ENCODE peak calls at places on chromosomes 11 and 22, in four cellular contexts. Z is lower lobe of right lung; C is uterus; T is CD8-positive, alpha-beta T cell. J is an unnamed sample.

GRCh38 chr11:29984544-29984943 is 32.3 kb downstream of the KCNA4 start:
- DNase-seq in Z (no peak), C (no peak), T (no peak), J (no peak)

GRCh38 chr11:117818036-117818858 is 6.3 kb downstream of the FXYD2 start:
- DNase-seq in Z (peak; percentile 17), C (no peak), T (peak; percentile 38), J (peak; percentile 50)

GRCh38 chr11:75072582-75072981 is 24.1 kb downstream of the OR2AT4 start:
- DNase-seq in Z (no peak), C (no peak), T (no peak), J (no peak)

GRCh38 chr22:29029202-29030000 is 32.2 kb downstream of the C22orf31 start:
- DNase-seq in Z (no peak), C (no peak), T (no peak), J (no peak)

GRCh38 chr22:45575607-45576272 is 73.1 kb downstream of the FBLN1 start:
- DNase-seq in Z (no peak), C (no peak), T (no peak), J (no peak)

GRCh38 chr11:74341926-74342325 is 30.5 kb upstream of the P4HA3 start:
- DNase-seq in Z (no peak), C (no peak), T (no peak), J (no peak)

GRCh38 chr11:75428301-75428724 is 4.7 kb downstream of the KLHL35 start:
- DNase-seq in Z (peak; percentile 96), C (peak; percentile 84), T (peak; percentile 66), J (peak; percentile 63)

GRCh38 chr11:68694404-68695297 is 10.3 kb downstream of the GAL start:
- DNase-seq in Z (no peak), C (no peak), T (no peak), J (no peak)

GRCh38 chr22:24437820-24438328 is 10.5 kb downstream of the ADORA2A start:
- DNase-seq in Z (no peak), C (no peak), T (no peak), J (no peak)

GRCh38 chr11:64224151-64224890 is 1.7 kb downstream of the TRPT1 start:
- DNase-seq in Z (no peak), C (no peak), T (peak; percentile 15), J (no peak)

GRCh38 chr11:13216019-13217006 is 61.3 kb upstream of the BMAL1 start:
- DNase-seq in Z (no peak), C (no peak), T (no peak), J (peak; percentile 3)

DNA sequence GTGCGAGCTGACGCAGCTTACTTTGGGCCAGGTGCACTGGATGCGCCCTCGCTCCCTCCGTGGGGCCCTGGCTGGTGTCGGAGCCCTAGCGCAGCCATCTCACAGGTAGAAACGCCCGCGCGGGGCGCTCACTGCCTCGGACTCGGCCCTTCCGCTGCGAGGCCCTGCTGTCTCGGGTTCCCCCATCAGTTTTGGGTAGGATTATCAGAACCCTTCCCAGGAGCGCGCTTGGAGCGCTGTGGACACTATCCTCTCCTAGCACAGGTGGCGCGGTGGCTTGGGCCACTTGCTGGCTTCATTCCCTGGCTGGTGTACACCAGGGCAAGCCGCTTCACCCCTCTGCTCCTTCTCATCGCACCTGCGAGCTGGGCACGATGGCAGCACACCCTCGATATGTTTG is 35.7 kb upstream of the B3GAT1 start:
- DNase-seq in Z (no peak), C (no peak), T (no peak), J (no peak)
- H3K27ac ChIP-seq in Z (no peak overlapping the region), C (no peak overlapping the region), T (no peak overlapping the region), J (no peak overlapping the region)

GRCh38 chr22:47332246-47332980 is 570.0 kb downstream of the TBC1D22A start:
- DNase-seq in Z (no peak), C (no peak), T (no peak), J (no peak)
- H3K9me3 ChIP-seq in Z (peaks cover 14% of the 10 kb centered on the region), C (no peaks in the 10 kb centered on the region), T (no peaks in the 10 kb centered on the region), J (no peaks in the 10 kb centered on the region)

GRCh38 chr11:44765026-44765595 is 38.3 kb downstream of the TSPAN18 start:
- DNase-seq in Z (no peak), C (peak; percentile 8), T (no peak), J (no peak)
- H3K27ac ChIP-seq in Z (no peak overlapping the region), C (peak overlapping the region; percentile 84), T (no peak overlapping the region), J (no peak overlapping the region)

DNA sequence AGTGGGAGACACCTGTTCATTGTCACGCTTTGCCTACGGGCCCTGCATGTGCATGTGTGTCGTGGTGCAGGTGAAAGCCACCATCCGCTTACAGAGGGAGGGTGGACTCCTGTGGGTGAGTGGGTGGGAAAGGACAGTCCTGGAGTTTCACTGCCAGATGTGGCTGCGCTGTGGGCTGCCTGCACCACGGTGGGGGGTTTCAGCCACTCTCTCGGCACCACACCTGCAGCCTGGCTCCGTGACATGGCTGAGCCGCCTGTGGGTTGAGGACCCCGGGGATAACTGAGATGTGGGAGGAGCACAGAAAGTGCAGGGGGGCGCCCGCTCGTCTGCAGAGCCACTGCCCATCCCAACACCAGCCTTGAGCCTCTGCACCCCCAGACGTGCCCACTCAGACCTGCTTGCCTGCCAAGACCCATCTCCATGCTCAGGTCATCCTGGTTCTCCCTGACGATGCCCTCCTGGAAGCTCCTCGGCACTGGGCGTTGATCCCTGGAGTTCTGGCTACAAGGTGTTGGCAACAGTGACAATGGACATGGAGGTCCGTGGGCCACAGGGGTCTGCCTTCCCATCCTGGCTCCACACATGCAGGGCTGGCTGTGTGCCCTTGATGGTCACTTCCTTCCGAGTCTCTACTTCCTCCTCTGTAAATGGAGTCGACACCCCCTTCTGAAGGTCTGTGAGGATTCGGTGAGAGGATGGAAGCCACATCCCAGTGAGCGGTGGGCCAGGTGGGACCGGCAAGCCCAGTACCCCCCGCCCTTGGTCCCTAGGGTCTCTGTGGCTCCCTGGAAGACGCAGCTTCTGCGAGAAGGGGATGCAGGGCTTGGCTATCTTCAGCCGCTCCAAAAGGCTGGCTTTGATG is 1007.0 kb downstream of the BRD1 start:
- DNase-seq in Z (no peak), C (no peak), T (no peak), J (no peak)
- H3K9me3 ChIP-seq in Z (no peaks in the 10 kb centered on the region), C (no peaks in the 10 kb centered on the region), T (no peaks in the 10 kb centered on the region), J (no peaks in the 10 kb centered on the region)

GRCh38 chr11:10385696-10386095 is 69.4 kb upstream of the AMPD3 start:
- DNase-seq in Z (no peak), C (peak; percentile 55), T (no peak), J (no peak)
- H3K27ac ChIP-seq in Z (peak overlapping the region; percentile 76), C (peak overlapping the region; percentile 82), T (no peak overlapping the region), J (no peak overlapping the region)

GRCh38 chr11:28142724-28143123 is 34.5 kb downstream of the METTL15 start:
- DNase-seq in Z (no peak), C (no peak), T (no peak), J (no peak)

GRCh38 chr11:28133146-28133545 is 25.0 kb downstream of the METTL15 start:
- DNase-seq in Z (no peak), C (no peak), T (no peak), J (no peak)

GRCh38 chr11:28140689-28141455 is 32.7 kb downstream of the METTL15 start:
- DNase-seq in Z (no peak), C (no peak), T (no peak), J (no peak)

GRCh38 chr11:28139848-28140415 is 31.7 kb downstream of the METTL15 start:
- DNase-seq in Z (no peak), C (no peak), T (no peak), J (no peak)

GRCh38 chr11:28137832-28138231 is 29.6 kb downstream of the METTL15 start:
- DNase-seq in Z (no peak), C (no peak), T (no peak), J (no peak)
- H3K9me3 ChIP-seq in Z (peaks cover 12% of the 10 kb centered on the region), C (no peaks in the 10 kb centered on the region), T (no peaks in the 10 kb centered on the region), J (peaks cover 5% of the 10 kb centered on the region)

DNA sequence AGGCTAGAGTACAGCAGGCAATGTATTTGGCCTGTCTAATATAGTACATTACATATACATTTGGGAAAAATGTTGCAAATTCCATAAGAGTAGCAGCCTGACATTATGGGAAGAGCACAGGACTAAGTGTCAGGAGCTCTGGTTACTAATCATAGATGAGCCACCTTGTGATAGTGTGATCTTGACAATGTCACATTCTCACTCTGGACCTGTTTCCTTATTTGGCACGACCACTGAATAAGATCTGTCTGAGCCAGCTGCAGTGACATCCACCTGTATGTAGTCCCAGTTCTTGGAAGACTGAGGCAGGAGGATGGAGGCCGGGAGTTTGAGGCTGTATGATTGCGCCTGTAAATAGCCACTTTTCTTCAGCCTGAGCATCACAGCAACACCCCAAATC is 5.7 kb upstream of the LIN7C start:
- DNase-seq in Z (no peak), C (no peak), T (no peak), J (no peak)
- H3K27ac ChIP-seq in Z (no peak overlapping the region), C (no peak overlapping the region), T (no peak overlapping the region), J (no peak overlapping the region)

GRCh38 chr11:134623711-134624110 is 211.7 kb upstream of the B3GAT1 start:
- DNase-seq in Z (no peak), C (no peak), T (no peak), J (no peak)

GRCh38 chr11:134626032-134626431 is 214.0 kb upstream of the B3GAT1 start:
- DNase-seq in Z (no peak), C (no peak), T (no peak), J (no peak)

GRCh38 chr11:134625151-134625550 is 213.1 kb upstream of the B3GAT1 start:
- DNase-seq in Z (no peak), C (no peak), T (no peak), J (no peak)

GRCh38 chr11:134625631-134626030 is 213.6 kb upstream of the B3GAT1 start:
- DNase-seq in Z (no peak), C (no peak), T (no peak), J (no peak)

DNA sequence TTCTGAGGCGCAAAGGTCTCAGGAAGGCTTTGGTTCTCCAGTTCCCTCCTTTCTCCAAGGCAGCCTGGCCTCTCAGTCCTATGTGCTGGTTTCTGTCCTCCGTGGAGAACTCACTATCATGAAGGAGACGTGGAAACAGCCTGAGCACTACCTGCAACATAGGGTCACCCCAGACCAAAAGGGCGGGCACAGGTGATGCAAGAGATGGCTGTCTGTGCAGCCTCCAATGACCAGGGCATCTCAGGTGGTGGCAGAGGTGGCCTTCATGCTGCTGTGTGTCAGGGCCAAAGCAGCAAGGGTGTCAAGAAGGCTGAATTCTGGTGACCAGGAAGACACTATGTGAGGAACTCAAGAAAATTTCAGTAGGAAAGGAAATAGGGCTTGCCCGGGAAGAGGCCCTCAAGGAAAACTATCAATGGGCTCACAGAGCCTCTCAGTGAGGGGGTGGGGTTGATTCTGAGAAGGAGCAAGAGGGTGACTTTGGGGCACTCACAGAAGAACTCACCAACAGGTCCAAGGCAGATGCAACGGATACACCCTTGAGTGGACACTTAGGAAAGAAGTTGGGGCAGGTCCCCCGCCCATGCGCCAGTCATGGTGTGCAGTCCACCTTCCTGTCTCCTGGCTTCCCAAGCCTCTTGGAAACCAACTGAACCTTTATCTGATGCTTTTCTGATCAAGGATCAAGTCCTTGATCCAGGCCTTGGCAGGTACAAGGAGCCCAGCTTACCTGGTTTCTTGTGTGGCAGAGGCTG is 212.3 kb upstream of the B3GAT1 start:
- DNase-seq in Z (no peak), C (no peak), T (no peak), J (no peak)
- H3K9me3 ChIP-seq in Z (no peaks in the 10 kb centered on the region), C (no peaks in the 10 kb centered on the region), T (no peaks in the 10 kb centered on the region), J (no peaks in the 10 kb centered on the region)

GRCh38 chr11:59801981-59802638 is 8.5 kb downstream of the MRPL16 start:
- DNase-seq in Z (no peak), C (peak; percentile 26), T (no peak), J (no peak)
- H3K27ac ChIP-seq in Z (no peak overlapping the region), C (peak overlapping the region; percentile 1), T (no peak overlapping the region), J (no peak overlapping the region)

J was measured in effector memory CD4-positive, alpha-beta T cell.